ENCODE peak calls at places on chromosome 15, in eight cellular contexts. D is breast epithelium, K is OCI-LY7, J is brain microvascular endothelial cell, N is lower leg skin, Y is IMR-90, P is GM12865, F is WERI-Rb-1. U is an unnamed sample.

GRCh38 chr15:31130576-31131237 is 29.2 kb upstream of the TRPM1 start:
- DNase-seq in D (no peak), K (no peak), J (no peak), N (no peak), Y (peak), P (no peak), F (no peak), U (no peak)

GRCh38 chr15:99962006-99962561 is 228.8 kb upstream of the LYSMD4 start:
- DNase-seq in D (peak), K (no peak), J (no peak), N (peak), Y (no peak), P (no peak), F (no peak), U (no peak)

GRCh38 chr15:38564557-38565286 is at the start of gene RASGRP1:
- DNase-seq in D (no peak), K (peak), J (peak), N (no peak), Y (peak), P (peak), F (peak), U (peak)

GRCh38 chr15:80418892-80419537 is 14.8 kb downstream of the ARNT2 start:
- DNase-seq in D (no peak), K (peak), J (peak), N (no peak), Y (peak), P (peak), F (peak), U (peak)

GRCh38 chr15:34755419-34755773 is 598 bp upstream of the GJD2 start:
- DNase-seq in D (no peak), K (no peak), J (no peak), N (no peak), Y (no peak), P (no peak), F (no peak), U (no peak)

GRCh38 chr15:76514292-76514691 is 177.7 kb downstream of the ISL2 start:
- DNase-seq in D (no peak), K (no peak), J (no peak), N (no peak), Y (no peak), P (no peak), F (peak), U (no peak)

GRCh38 chr15:41944313-41944940 is 27.9 kb downstream of the EHD4 start:
- DNase-seq in D (no peak), K (no peak), J (peak), N (no peak), Y (peak), P (no peak), F (no peak), U (no peak)

GRCh38 chr15:95866698-95867440 is 463.6 kb upstream of the NR2F2 start:
- DNase-seq in D (no peak), K (no peak), J (no peak), N (no peak), Y (no peak), P (no peak), F (no peak), U (no peak)

GRCh38 chr15:50773389-50773788 is 7.9 kb upstream of the SPPL2A start:
- DNase-seq in D (no peak), K (no peak), J (no peak), N (no peak), Y (peak), P (no peak), F (no peak), U (no peak)

GRCh38 chr15:89171136-89172072 is 50.0 kb downstream of the RLBP1 start:
- DNase-seq in D (no peak), K (peak), J (peak), N (peak), Y (peak), P (peak), F (peak), U (peak)

GRCh38 chr15:28190391-28191174 is 91.5 kb upstream of the OCA2 start:
- DNase-seq in D (no peak), K (no peak), J (no peak), N (no peak), Y (no peak), P (no peak), F (no peak), U (no peak)

GRCh38 chr15:28192772-28193171 is 93.7 kb upstream of the OCA2 start:
- DNase-seq in D (no peak), K (no peak), J (no peak), N (no peak), Y (no peak), P (no peak), F (no peak), U (no peak)

DNA sequence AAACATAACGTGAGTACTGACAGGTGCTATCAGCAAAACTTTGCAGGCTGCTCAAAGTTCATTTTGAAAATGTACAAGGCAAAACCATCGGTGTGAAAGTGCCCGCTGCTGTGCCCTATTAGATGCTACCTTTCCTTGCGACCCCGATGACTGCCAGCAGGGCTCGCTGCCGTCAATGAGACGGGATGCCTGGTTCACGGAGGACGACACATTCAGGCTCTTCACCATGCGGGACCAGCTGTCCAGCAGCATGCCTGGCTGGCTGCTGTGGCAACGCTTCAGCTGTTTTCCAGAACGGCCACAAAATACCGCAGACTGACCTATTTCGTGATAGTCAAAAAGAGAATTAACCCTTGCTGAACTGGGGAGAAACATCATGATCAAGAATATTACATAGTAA is 92.7 kb upstream of the OCA2 start:
- DNase-seq in D (no peak), K (no peak), J (peak), N (no peak), Y (peak), P (no peak), F (peak), U (no peak)
- TF ChIP-seq CTCF in D (no peak), K (no peak), J (peak), N (no peak), Y (peak), P (no peak), F (peak), U (no peak)

GRCh38 chr15:92611995-92612745 is 43.4 kb downstream of the FAM174B start:
- DNase-seq in D (peak), K (peak), J (no peak), N (no peak), Y (no peak), P (peak), F (no peak), U (no peak)
- TF ChIP-seq CTCF in D (no peak), K (no peak), J (peak), N (no peak), Y (peak), P (peak), F (peak), U (peak)

DNA sequence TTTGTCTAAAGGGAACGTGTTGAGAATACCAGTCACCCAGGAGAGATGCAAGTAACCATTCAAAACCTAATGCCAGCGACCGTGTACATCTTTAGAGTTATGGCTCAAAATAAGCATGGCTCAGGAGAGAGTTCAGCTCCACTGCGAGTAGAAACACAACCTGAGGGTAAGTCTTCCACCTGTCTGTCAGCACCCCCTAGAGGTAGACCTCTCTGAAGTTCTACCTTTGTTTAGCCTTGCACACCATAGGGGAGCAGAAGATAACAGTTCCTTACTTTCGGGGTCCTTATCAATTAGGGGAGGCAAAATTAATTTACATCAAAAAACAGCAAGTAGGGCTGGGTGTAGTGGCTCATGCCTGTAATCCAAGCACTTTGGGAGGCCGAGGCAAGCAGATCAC is 124.4 kb downstream of the HCN4 start:
- DNase-seq in D (no peak), K (peak), J (no peak), N (no peak), Y (no peak), P (peak), F (peak), U (peak)
- TF ChIP-seq CTCF in D (no peak), K (peak), J (peak), N (no peak), Y (no peak), P (peak), F (peak), U (peak)

GRCh38 chr15:62848631-62849050 is 193.9 kb upstream of the TPM1 start:
- DNase-seq in D (no peak), K (no peak), J (no peak), N (no peak), Y (peak), P (no peak), F (no peak), U (no peak)
- TF ChIP-seq CTCF in D (no peak), K (no peak), J (peak), N (no peak), Y (peak), P (no peak), F (no peak), U (no peak)

DNA sequence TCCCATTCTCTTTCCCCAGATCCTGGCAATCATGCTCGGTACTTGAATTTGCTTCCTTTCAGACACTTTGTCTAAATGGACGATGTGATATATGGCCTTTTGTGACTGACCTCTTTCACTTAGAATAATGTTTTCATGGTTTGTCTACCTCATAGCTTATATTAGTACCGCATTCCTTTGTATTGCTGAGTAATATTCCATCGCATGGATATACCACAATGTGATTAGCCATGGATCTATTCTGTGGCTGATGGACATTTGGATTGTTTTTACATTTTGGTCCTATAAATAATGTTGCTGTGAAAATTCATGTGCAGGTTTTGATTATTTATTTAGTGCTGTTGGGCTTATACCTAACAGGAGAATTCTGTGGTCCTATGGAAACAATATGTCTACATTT is 458.6 kb downstream of the GABRG3 start:
- DNase-seq in D (no peak), K (no peak), J (no peak), N (no peak), Y (no peak), P (no peak), F (no peak), U (no peak)
- TF ChIP-seq CTCF in D (no peak), K (no peak), J (no peak), N (no peak), Y (no peak), P (no peak), F (no peak), U (no peak)

GRCh38 chr15:98547741-98548166 is 100.6 kb upstream of the IGF1R start:
- DNase-seq in D (no peak), K (no peak), J (peak), N (peak), Y (no peak), P (no peak), F (no peak), U (no peak)

GRCh38 chr15:98549741-98550140 is 98.6 kb upstream of the IGF1R start:
- DNase-seq in D (no peak), K (no peak), J (no peak), N (no peak), Y (no peak), P (no peak), F (no peak), U (no peak)

GRCh38 chr15:98549003-98549402 is 99.3 kb upstream of the IGF1R start:
- DNase-seq in D (no peak), K (no peak), J (no peak), N (no peak), Y (no peak), P (no peak), F (no peak), U (no peak)

GRCh38 chr15:98547255-98547654 is 101.1 kb upstream of the IGF1R start:
- DNase-seq in D (no peak), K (no peak), J (no peak), N (no peak), Y (no peak), P (no peak), F (no peak), U (no peak)

DNA sequence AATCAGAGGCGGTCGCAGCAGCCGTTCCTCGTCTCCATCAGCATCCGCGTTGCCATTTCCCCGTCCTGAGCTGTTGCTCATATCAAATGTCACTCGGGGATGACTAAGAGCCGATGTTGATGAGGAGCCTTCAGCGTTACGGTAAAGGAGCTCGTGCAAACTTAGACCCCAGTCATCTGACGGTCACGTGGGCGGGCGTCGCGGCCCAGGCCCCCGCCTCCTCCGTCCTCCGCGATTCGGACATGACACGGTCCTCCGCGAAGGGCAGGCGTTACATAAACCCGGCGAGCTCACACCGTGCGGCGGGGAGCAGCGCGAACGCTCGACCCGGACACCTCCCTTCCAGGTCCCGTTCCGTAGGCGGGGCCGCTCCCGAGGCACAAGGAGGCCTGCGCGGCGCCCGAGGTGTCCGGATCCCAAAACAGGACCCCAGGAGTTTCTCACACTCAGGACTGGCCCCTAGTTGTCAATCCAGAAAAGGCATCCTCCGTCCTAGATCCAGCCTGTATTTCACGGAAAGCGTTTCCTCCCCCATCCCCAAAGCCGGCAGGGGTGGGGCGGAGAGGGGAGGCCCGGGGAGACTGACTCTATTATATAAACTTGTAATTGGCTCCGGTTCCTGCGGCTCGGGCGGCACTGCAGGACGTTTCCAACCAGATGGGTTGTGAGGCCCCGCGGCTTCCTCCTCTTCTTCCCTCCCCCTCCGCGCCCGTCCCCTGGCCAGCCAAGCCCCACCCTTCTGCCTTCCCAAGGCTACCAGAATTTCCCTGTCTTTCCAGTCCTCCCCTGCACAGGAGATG is 100.0 kb upstream of the IGF1R start:
- DNase-seq in D (peak), K (no peak), J (peak), N (peak), Y (peak), P (no peak), F (no peak), U (no peak)
- TF ChIP-seq CTCF in D (no peak), K (no peak), J (peak), N (no peak), Y (no peak), P (no peak), F (no peak), U (no peak)